ENCODE peak calls at places on chromosomes 12 and 14, in nine cellular contexts. One of them, this sample, is unnamed.

GRCh38 chr12:10393291-10393690 is 3.5 kb upstream of the KLRK1 start:
- DNase-seq in NCI-H1436 treated with DMSO at 0.1 percent for 48 hours: no peak
- DNase-seq in T-helper 1 cell: no peak
- DNase-seq in cardiac septum: no peak
- DNase-seq in WTC11: no peak
- DNase-seq in AG10803: no peak
- DNase-seq in bronchial epithelial cell: no peak
- DNase-seq in stimulated activated naive CD8-positive, alpha-beta T cell treated with anti-CD3 and anti-CD28 coated beads, Interleukin-15, Interleukin-2, amounts not matched to agents 100 U/mL and 50 U/mL, for 24 hours: no peak
- DNase-seq in IMR-90: no peak
- DNase-seq in this sample: no peak

GRCh38 chr12:69108024-69108423 is 131.3 kb upstream of the CPSF6 start:
- DNase-seq in T-helper 1 cell: no peak
- DNase-seq in NCI-H1436 treated with DMSO at 0.1 percent for 48 hours: no peak
- DNase-seq in stimulated activated naive CD8-positive, alpha-beta T cell treated with anti-CD3 and anti-CD28 coated beads, Interleukin-15, Interleukin-2, amounts not matched to agents 100 U/mL and 50 U/mL, for 24 hours: no peak
- DNase-seq in cardiac septum: no peak
- DNase-seq in WTC11: no peak
- DNase-seq in AG10803: no peak
- DNase-seq in bronchial epithelial cell: no peak
- DNase-seq in IMR-90: no peak
- DNase-seq in this sample: peak; percentile 8

GRCh38 chr12:6302621-6303020 is 7.9 kb upstream of the PLEKHG6 start:
- DNase-seq in IMR-90: peak; percentile 48
- DNase-seq in AG10803: no peak
- DNase-seq in NCI-H1436 treated with DMSO at 0.1 percent for 48 hours: no peak
- DNase-seq in cardiac septum: no peak
- DNase-seq in bronchial epithelial cell: no peak
- DNase-seq in WTC11: no peak
- DNase-seq in stimulated activated naive CD8-positive, alpha-beta T cell treated with anti-CD3 and anti-CD28 coated beads, Interleukin-15, Interleukin-2, amounts not matched to agents 100 U/mL and 50 U/mL, for 24 hours: no peak
- DNase-seq in T-helper 1 cell: no peak
- DNase-seq in this sample: peak; percentile 78

GRCh38 chr12:119746169-119746568 is 78.2 kb downstream of the PRKAB1 start:
- DNase-seq in cardiac septum: no peak
- DNase-seq in NCI-H1436 treated with DMSO at 0.1 percent for 48 hours: no peak
- DNase-seq in stimulated activated naive CD8-positive, alpha-beta T cell treated with anti-CD3 and anti-CD28 coated beads, Interleukin-15, Interleukin-2, amounts not matched to agents 100 U/mL and 50 U/mL, for 24 hours: no peak
- DNase-seq in AG10803: no peak
- DNase-seq in IMR-90: no peak
- DNase-seq in bronchial epithelial cell: no peak
- DNase-seq in T-helper 1 cell: no peak
- DNase-seq in WTC11: no peak
- DNase-seq in this sample: no peak

GRCh38 chr12:56221233-56221756 is 427 bp downstream of the RNF41 start:
- DNase-seq in AG10803: peak; percentile 92
- DNase-seq in T-helper 1 cell: no peak
- DNase-seq in cardiac septum: no peak
- DNase-seq in stimulated activated naive CD8-positive, alpha-beta T cell treated with anti-CD3 and anti-CD28 coated beads, Interleukin-15, Interleukin-2, amounts not matched to agents 100 U/mL and 50 U/mL, for 24 hours: peak; percentile 19
- DNase-seq in IMR-90: peak; percentile 73
- DNase-seq in NCI-H1436 treated with DMSO at 0.1 percent for 48 hours: no peak
- DNase-seq in WTC11: peak; percentile 62
- DNase-seq in bronchial epithelial cell: peak; percentile 23
- DNase-seq in this sample: peak; percentile 60

GRCh38 chr12:6620137-6620884 is 13.1 kb upstream of the CHD4 start:
- DNase-seq in bronchial epithelial cell: no peak
- DNase-seq in cardiac septum: no peak
- DNase-seq in NCI-H1436 treated with DMSO at 0.1 percent for 48 hours: no peak
- DNase-seq in WTC11: peak; percentile 88
- DNase-seq in T-helper 1 cell: peak; percentile 59
- DNase-seq in IMR-90: no peak
- DNase-seq in AG10803: peak; percentile 44
- DNase-seq in stimulated activated naive CD8-positive, alpha-beta T cell treated with anti-CD3 and anti-CD28 coated beads, Interleukin-15, Interleukin-2, amounts not matched to agents 100 U/mL and 50 U/mL, for 24 hours: peak; percentile 70
- DNase-seq in this sample: peak; percentile 58

GRCh38 chr12:72093930-72094329 is 155.3 kb downstream of the TPH2 start:
- DNase-seq in AG10803: no peak
- DNase-seq in WTC11: no peak
- DNase-seq in T-helper 1 cell: no peak
- DNase-seq in IMR-90: no peak
- DNase-seq in bronchial epithelial cell: no peak
- DNase-seq in NCI-H1436 treated with DMSO at 0.1 percent for 48 hours: no peak
- DNase-seq in stimulated activated naive CD8-positive, alpha-beta T cell treated with anti-CD3 and anti-CD28 coated beads, Interleukin-15, Interleukin-2, amounts not matched to agents 100 U/mL and 50 U/mL, for 24 hours: no peak
- DNase-seq in cardiac septum: no peak
- DNase-seq in this sample: no peak

GRCh38 chr12:132329739-132330548 is 555 bp upstream of the GALNT9 start:
- DNase-seq in NCI-H1436 treated with DMSO at 0.1 percent for 48 hours: no peak
- DNase-seq in WTC11: no peak
- DNase-seq in stimulated activated naive CD8-positive, alpha-beta T cell treated with anti-CD3 and anti-CD28 coated beads, Interleukin-15, Interleukin-2, amounts not matched to agents 100 U/mL and 50 U/mL, for 24 hours: no peak
- DNase-seq in cardiac septum: no peak
- DNase-seq in bronchial epithelial cell: no peak
- DNase-seq in IMR-90: no peak
- DNase-seq in T-helper 1 cell: no peak
- DNase-seq in AG10803: no peak
- DNase-seq in this sample: no peak

GRCh38 chr14:73991097-73991496 is 28.0 kb downstream of the ENTPD5 start:
- DNase-seq in bronchial epithelial cell: no peak
- DNase-seq in WTC11: no peak
- DNase-seq in AG10803: no peak
- DNase-seq in NCI-H1436 treated with DMSO at 0.1 percent for 48 hours: no peak
- DNase-seq in stimulated activated naive CD8-positive, alpha-beta T cell treated with anti-CD3 and anti-CD28 coated beads, Interleukin-15, Interleukin-2, amounts not matched to agents 100 U/mL and 50 U/mL, for 24 hours: no peak
- DNase-seq in T-helper 1 cell: no peak
- DNase-seq in cardiac septum: no peak
- DNase-seq in IMR-90: no peak
- DNase-seq in this sample: no peak

GRCh38 chr12:110689601-110690430 is 901 bp upstream of the HVCN1 start:
- DNase-seq in cardiac septum: no peak
- DNase-seq in stimulated activated naive CD8-positive, alpha-beta T cell treated with anti-CD3 and anti-CD28 coated beads, Interleukin-15, Interleukin-2, amounts not matched to agents 100 U/mL and 50 U/mL, for 24 hours: peak; percentile 72
- DNase-seq in AG10803: peak; percentile 12
- DNase-seq in WTC11: no peak
- DNase-seq in bronchial epithelial cell: peak; percentile 37
- DNase-seq in IMR-90: no peak
- DNase-seq in T-helper 1 cell: peak; percentile 68
- DNase-seq in NCI-H1436 treated with DMSO at 0.1 percent for 48 hours: no peak
- DNase-seq in this sample: peak; percentile 16

GRCh38 chr12:11070999-11071398 is 8.9 kb upstream of the TAS2R46 start:
- DNase-seq in cardiac septum: no peak
- DNase-seq in AG10803: no peak
- DNase-seq in IMR-90: no peak
- DNase-seq in stimulated activated naive CD8-positive, alpha-beta T cell treated with anti-CD3 and anti-CD28 coated beads, Interleukin-15, Interleukin-2, amounts not matched to agents 100 U/mL and 50 U/mL, for 24 hours: no peak
- DNase-seq in WTC11: no peak
- DNase-seq in T-helper 1 cell: no peak
- DNase-seq in bronchial epithelial cell: no peak
- DNase-seq in NCI-H1436 treated with DMSO at 0.1 percent for 48 hours: no peak
- DNase-seq in this sample: no peak